ENCODE peak calls at places on chromosomes 6 and 20, in eight cellular contexts. R is neural crest cell; K is lower lobe of right lung; V is NCI-H524; W is sigmoid colon; C is activated T-cell treated with anti-CD3 and anti-CD28 coated beads, Interleukin-2, amount 50 U/mL, for 72 hours; S is activated CD4-positive, alpha-beta T cell treated with anti-CD3 and anti-CD28 coated beads, Interleukin-2, amount 50 U/mL, for 1 hour; H is HFFc6. E is an unnamed sample.

GRCh38 chr6:14001329-14002012 is 76.7 kb downstream of the RNF182 start:
- DNase-seq in R (no peak), K (no peak), V (no peak), W (no peak), C (no peak), S (no peak), H (peak; percentile 99), E (peak; percentile 64)

GRCh38 chr6:142796571-142796970 is 148.4 kb downstream of the HIVEP2 start:
- DNase-seq in R (no peak), K (peak; percentile 46), V (peak; percentile 22), W (no peak), C (no peak), S (no peak), H (no peak), E (no peak)

GRCh38 chr6:29628419-29629281 is 4.3 kb downstream of the GABBR1 start:
- DNase-seq in R (peak; percentile 74), K (peak; percentile 74), V (peak; percentile 61), W (peak; percentile 92), C (peak; percentile 71), S (peak; percentile 55), H (peak; percentile 75), E (peak; percentile 93)

GRCh38 chr20:19945732-19946670 is 71.2 kb upstream of the NAA20 start:
- DNase-seq in R (no peak), K (no peak), V (no peak), W (no peak), C (no peak), S (no peak), H (no peak), E (no peak)

GRCh38 chr6:41713161-41713649 is 22.2 kb downstream of the TFEB start:
- DNase-seq in R (no peak), K (peak; percentile 76), V (no peak), W (peak; percentile 90), C (no peak), S (no peak), H (peak; percentile 66), E (no peak)

GRCh38 chr6:136987526-136987925 is 57.2 kb downstream of the IL20RA start:
- DNase-seq in R (no peak), K (no peak), V (no peak), W (no peak), C (no peak), S (no peak), H (no peak), E (no peak)

GRCh38 chr6:35354361-35355135 is 12.2 kb downstream of the PPARD start:
- DNase-seq in R (no peak), K (no peak), V (no peak), W (peak; percentile 13), C (no peak), S (no peak), H (peak; percentile 51), E (no peak)

GRCh38 chr20:47578543-47578942 is 76.9 kb downstream of the NCOA3 start:
- DNase-seq in R (no peak), K (no peak), V (no peak), W (no peak), C (no peak), S (no peak), H (no peak), E (no peak)

GRCh38 chr20:37816003-37816402 is 86.9 kb upstream of the VSTM2L start:
- DNase-seq in R (no peak), K (no peak), V (no peak), W (no peak), C (no peak), S (no peak), H (no peak), E (no peak)

GRCh38 chr20:13200767-13201500 is 20.1 kb upstream of the ISM1 start:
- DNase-seq in R (no peak), K (no peak), V (peak; percentile 97), W (no peak), C (no peak), S (no peak), H (no peak), E (peak; percentile 7)

GRCh38 chr20:24979036-24979960 is 13.3 kb downstream of the APMAP start:
- DNase-seq in R (no peak), K (no peak), V (no peak), W (peak; percentile 58), C (no peak), S (no peak), H (no peak), E (no peak)

GRCh38 chr6:134235937-134236751 is 81.8 kb downstream of the SGK1 start:
- DNase-seq in R (no peak), K (no peak), V (no peak), W (no peak), C (no peak), S (no peak), H (peak; percentile 71), E (no peak)

GRCh38 chr6:6715465-6715864 is 126.9 kb downstream of the LY86 start:
- DNase-seq in R (no peak), K (no peak), V (no peak), W (no peak), C (no peak), S (no peak), H (no peak), E (no peak)

GRCh38 chr6:129575378-129576118 is 134.4 kb downstream of the ARHGAP18 start:
- DNase-seq in R (no peak), K (no peak), V (peak; percentile 54), W (no peak), C (no peak), S (no peak), H (peak; percentile 72), E (peak; percentile 18)